ENCODE peak calls at places on chromosomes 12 and 14, in eight cellular contexts. One of them, this sample, is unnamed.

GRCh38 chr12:76029982-76030377 is 1.6 kb downstream of the PHLDA1 start:
- DNase-seq in aorta: peak
- DNase-seq in CD4-positive, alpha-beta memory T cell: no peak
- DNase-seq in IMR-90: peak
- DNase-seq in sigmoid colon: no peak
- DNase-seq in DND-41: no peak
- DNase-seq in caudate nucleus: no peak
- DNase-seq in suprapubic skin: no peak
- DNase-seq in this sample: no peak

GRCh38 chr12:9881246-9881645 is at the start of gene KLRF2:
- DNase-seq in aorta: no peak
- DNase-seq in CD4-positive, alpha-beta memory T cell: no peak
- DNase-seq in IMR-90: no peak
- DNase-seq in sigmoid colon: no peak
- DNase-seq in DND-41: no peak
- DNase-seq in caudate nucleus: no peak
- DNase-seq in suprapubic skin: no peak
- DNase-seq in this sample: no peak

GRCh38 chr14:70905316-70905715 is 1.9 kb upstream of the PCNX1 start:
- DNase-seq in aorta: no peak
- DNase-seq in CD4-positive, alpha-beta memory T cell: no peak
- DNase-seq in IMR-90: peak
- DNase-seq in sigmoid colon: no peak
- DNase-seq in DND-41: no peak
- DNase-seq in caudate nucleus: no peak
- DNase-seq in suprapubic skin: no peak
- DNase-seq in this sample: no peak

GRCh38 chr14:89349196-89350008 is 67.6 kb downstream of the FOXN3 start:
- DNase-seq in aorta: no peak
- DNase-seq in CD4-positive, alpha-beta memory T cell: no peak
- DNase-seq in IMR-90: no peak
- DNase-seq in sigmoid colon: peak
- DNase-seq in DND-41: peak
- DNase-seq in caudate nucleus: no peak
- DNase-seq in suprapubic skin: no peak
- DNase-seq in this sample: peak

GRCh38 chr14:55572578-55572977 is 7.4 kb upstream of the KTN1 start:
- DNase-seq in aorta: no peak
- DNase-seq in CD4-positive, alpha-beta memory T cell: no peak
- DNase-seq in IMR-90: no peak
- DNase-seq in sigmoid colon: no peak
- DNase-seq in DND-41: no peak
- DNase-seq in caudate nucleus: no peak
- DNase-seq in suprapubic skin: no peak
- DNase-seq in this sample: no peak

GRCh38 chr14:54854181-54854580 is 48.4 kb downstream of the GCH1 start:
- DNase-seq in aorta: no peak
- DNase-seq in CD4-positive, alpha-beta memory T cell: no peak
- DNase-seq in IMR-90: no peak
- DNase-seq in sigmoid colon: no peak
- DNase-seq in DND-41: no peak
- DNase-seq in caudate nucleus: no peak
- DNase-seq in suprapubic skin: no peak
- DNase-seq in this sample: no peak

GRCh38 chr14:101313268-101313667 is 248.0 kb upstream of the DIO3 start:
- DNase-seq in aorta: no peak
- DNase-seq in CD4-positive, alpha-beta memory T cell: no peak
- DNase-seq in IMR-90: no peak
- DNase-seq in sigmoid colon: no peak
- DNase-seq in DND-41: no peak
- DNase-seq in caudate nucleus: no peak
- DNase-seq in suprapubic skin: no peak
- DNase-seq in this sample: no peak

GRCh38 chr12:105485321-105485910 is 154.9 kb downstream of the C12orf75 start:
- DNase-seq in aorta: no peak
- DNase-seq in CD4-positive, alpha-beta memory T cell: no peak
- DNase-seq in IMR-90: peak
- DNase-seq in sigmoid colon: no peak
- DNase-seq in DND-41: no peak
- DNase-seq in caudate nucleus: no peak
- DNase-seq in suprapubic skin: no peak
- DNase-seq in this sample: no peak

GRCh38 chr12:109762071-109762672 is 48.5 kb downstream of the FAM222A start:
- DNase-seq in aorta: peak
- DNase-seq in CD4-positive, alpha-beta memory T cell: no peak
- DNase-seq in IMR-90: no peak
- DNase-seq in sigmoid colon: peak
- DNase-seq in DND-41: no peak
- DNase-seq in caudate nucleus: no peak
- DNase-seq in suprapubic skin: peak
- DNase-seq in this sample: no peak

GRCh38 chr12:87140257-87140656 is 884.1 kb upstream of the MGAT4C start:
- DNase-seq in aorta: no peak
- DNase-seq in CD4-positive, alpha-beta memory T cell: no peak
- DNase-seq in IMR-90: peak
- DNase-seq in sigmoid colon: no peak
- DNase-seq in DND-41: no peak
- DNase-seq in caudate nucleus: no peak
- DNase-seq in suprapubic skin: no peak
- DNase-seq in this sample: no peak

GRCh38 chr14:34472706-34473279 is 10.8 kb upstream of the SPTSSA start:
- DNase-seq in aorta: no peak
- DNase-seq in CD4-positive, alpha-beta memory T cell: no peak
- DNase-seq in IMR-90: no peak
- DNase-seq in sigmoid colon: no peak
- DNase-seq in DND-41: no peak
- DNase-seq in caudate nucleus: no peak
- DNase-seq in suprapubic skin: no peak
- DNase-seq in this sample: no peak

GRCh38 chr14:75252254-75252837 is 26.3 kb upstream of the FOS start:
- DNase-seq in aorta: no peak
- DNase-seq in CD4-positive, alpha-beta memory T cell: no peak
- DNase-seq in IMR-90: no peak
- DNase-seq in sigmoid colon: no peak
- DNase-seq in DND-41: no peak
- DNase-seq in caudate nucleus: no peak
- DNase-seq in suprapubic skin: no peak
- DNase-seq in this sample: no peak

GRCh38 chr14:75254901-75255300 is 23.7 kb upstream of the FOS start:
- DNase-seq in aorta: no peak
- DNase-seq in CD4-positive, alpha-beta memory T cell: no peak
- DNase-seq in IMR-90: no peak
- DNase-seq in sigmoid colon: no peak
- DNase-seq in DND-41: no peak
- DNase-seq in caudate nucleus: no peak
- DNase-seq in suprapubic skin: no peak
- DNase-seq in this sample: no peak

GRCh38 chr14:75250800-75251199 is 27.8 kb upstream of the FOS start:
- DNase-seq in aorta: no peak
- DNase-seq in CD4-positive, alpha-beta memory T cell: no peak
- DNase-seq in IMR-90: no peak
- DNase-seq in sigmoid colon: no peak
- DNase-seq in DND-41: no peak
- DNase-seq in caudate nucleus: no peak
- DNase-seq in suprapubic skin: no peak
- DNase-seq in this sample: no peak

GRCh38 chr14:75257241-75257640 is 21.4 kb upstream of the FOS start:
- DNase-seq in aorta: no peak
- DNase-seq in CD4-positive, alpha-beta memory T cell: no peak
- DNase-seq in IMR-90: peak
- DNase-seq in sigmoid colon: no peak
- DNase-seq in DND-41: no peak
- DNase-seq in caudate nucleus: no peak
- DNase-seq in suprapubic skin: no peak
- DNase-seq in this sample: no peak

GRCh38 chr14:75254381-75254821 is 24.2 kb upstream of the FOS start:
- DNase-seq in aorta: no peak
- DNase-seq in CD4-positive, alpha-beta memory T cell: no peak
- DNase-seq in IMR-90: no peak
- DNase-seq in sigmoid colon: no peak
- DNase-seq in DND-41: no peak
- DNase-seq in caudate nucleus: no peak
- DNase-seq in suprapubic skin: peak
- DNase-seq in this sample: no peak
- H3K27ac ChIP-seq in aorta: no peak
- H3K27ac ChIP-seq in CD4-positive, alpha-beta memory T cell: no peak
- H3K27ac ChIP-seq in IMR-90: no peak
- H3K27ac ChIP-seq in sigmoid colon: no peak
- H3K27ac ChIP-seq in DND-41: no peak
- H3K27ac ChIP-seq in caudate nucleus: no peak
- H3K27ac ChIP-seq in suprapubic skin: peak
- H3K27ac ChIP-seq in this sample: no peak

GRCh38 chr14:77175843-77176242 is 5.8 kb upstream of the TMEM63C start:
- DNase-seq in aorta: no peak
- DNase-seq in CD4-positive, alpha-beta memory T cell: no peak
- DNase-seq in IMR-90: no peak
- DNase-seq in sigmoid colon: peak
- DNase-seq in DND-41: no peak
- DNase-seq in caudate nucleus: no peak
- DNase-seq in suprapubic skin: no peak
- DNase-seq in this sample: no peak

DNA sequence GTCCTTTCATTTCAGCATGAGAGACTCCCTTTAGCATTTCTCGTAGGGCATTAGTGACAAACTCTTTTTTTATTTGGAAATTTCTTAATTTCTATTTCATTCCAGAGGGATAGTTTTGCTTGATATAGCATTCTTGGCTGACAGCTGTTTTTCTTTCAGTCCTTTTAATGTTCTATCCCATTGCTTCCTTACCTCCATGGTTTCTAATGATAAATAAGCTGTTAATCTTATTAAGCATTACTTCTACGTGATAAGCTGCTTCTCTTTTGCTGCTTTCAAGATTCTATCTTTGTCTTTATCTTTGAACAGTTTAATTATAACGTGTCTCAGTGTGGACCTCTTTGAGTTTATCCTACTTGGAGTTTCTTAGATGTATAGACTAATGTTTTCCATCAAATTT is 11.6 kb upstream of the TMEM63C start:
- DNase-seq in aorta: no peak
- DNase-seq in CD4-positive, alpha-beta memory T cell: no peak
- DNase-seq in IMR-90: no peak
- DNase-seq in sigmoid colon: no peak
- DNase-seq in DND-41: no peak
- DNase-seq in caudate nucleus: no peak
- DNase-seq in suprapubic skin: no peak
- DNase-seq in this sample: no peak
- H3K27ac ChIP-seq in aorta: no peak
- H3K27ac ChIP-seq in CD4-positive, alpha-beta memory T cell: no peak
- H3K27ac ChIP-seq in IMR-90: no peak
- H3K27ac ChIP-seq in sigmoid colon: no peak
- H3K27ac ChIP-seq in DND-41: no peak
- H3K27ac ChIP-seq in caudate nucleus: no peak
- H3K27ac ChIP-seq in suprapubic skin: no peak
- H3K27ac ChIP-seq in this sample: no peak

GRCh38 chr12:101966496-101966895 is 89.1 kb downstream of the DRAM1 start:
- DNase-seq in aorta: no peak
- DNase-seq in CD4-positive, alpha-beta memory T cell: no peak
- DNase-seq in IMR-90: no peak
- DNase-seq in sigmoid colon: no peak
- DNase-seq in DND-41: no peak
- DNase-seq in caudate nucleus: no peak
- DNase-seq in suprapubic skin: no peak
- DNase-seq in this sample: no peak
- H3K27ac ChIP-seq in aorta: no peak
- H3K27ac ChIP-seq in CD4-positive, alpha-beta memory T cell: no peak
- H3K27ac ChIP-seq in IMR-90: no peak
- H3K27ac ChIP-seq in sigmoid colon: no peak
- H3K27ac ChIP-seq in DND-41: no peak
- H3K27ac ChIP-seq in caudate nucleus: no peak
- H3K27ac ChIP-seq in suprapubic skin: no peak
- H3K27ac ChIP-seq in this sample: no peak

DNA sequence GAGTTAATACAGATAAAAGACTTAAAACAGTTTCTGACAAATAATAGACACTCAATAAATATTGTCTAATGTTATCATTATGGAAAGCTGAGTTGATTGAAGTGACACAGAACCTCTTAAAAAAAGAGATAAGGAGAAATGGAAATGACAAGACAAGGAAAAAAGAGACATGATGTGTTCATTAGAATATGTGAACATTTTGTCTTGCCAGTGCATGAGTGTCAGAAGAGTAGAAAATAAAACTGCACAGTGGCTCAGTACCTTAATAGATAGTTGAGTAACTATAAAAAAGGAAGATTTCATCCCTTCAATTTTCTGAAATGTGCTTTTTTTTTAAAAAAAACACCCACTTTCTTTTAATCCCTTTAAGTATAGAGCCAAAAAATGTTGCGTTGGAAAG is 56.7 kb upstream of the ACSS3 start:
- DNase-seq in aorta: no peak
- DNase-seq in CD4-positive, alpha-beta memory T cell: no peak
- DNase-seq in IMR-90: no peak
- DNase-seq in sigmoid colon: no peak
- DNase-seq in DND-41: no peak
- DNase-seq in caudate nucleus: no peak
- DNase-seq in suprapubic skin: no peak
- DNase-seq in this sample: no peak
- H3K27ac ChIP-seq in aorta: no peak
- H3K27ac ChIP-seq in CD4-positive, alpha-beta memory T cell: no peak
- H3K27ac ChIP-seq in IMR-90: no peak
- H3K27ac ChIP-seq in sigmoid colon: no peak
- H3K27ac ChIP-seq in DND-41: no peak
- H3K27ac ChIP-seq in caudate nucleus: no peak
- H3K27ac ChIP-seq in suprapubic skin: no peak
- H3K27ac ChIP-seq in this sample: no peak

This sample was measured in substantia nigra.